ENCODE peak calls at places on chromosomes 13 and 19, in six cellular contexts. M, G, C, Q, F and J are unnamed samples.

GRCh38 chr13:111204438-111205177 is 89.5 kb downstream of the ARHGEF7 start:
- DNase-seq in M (peak; percentile 56), G (peak; percentile 45), C (peak; percentile 85), Q (peak; percentile 48), F (peak; percentile 76), J (no peak)

GRCh38 chr13:70580825-70581224 is 472.6 kb upstream of the KLHL1 start:
- DNase-seq in M (no peak), G (no peak), C (no peak), Q (no peak), F (no peak), J (no peak)

GRCh38 chr13:93265800-93266199 is 39.2 kb downstream of the GPC6 start:
- DNase-seq in M (no peak), G (no peak), C (no peak), Q (no peak), F (no peak), J (no peak)

GRCh38 chr19:37227996-37228395 is 10.0 kb downstream of the ZNF383 start:
- DNase-seq in M (no peak), G (no peak), C (no peak), Q (no peak), F (peak; percentile 11), J (no peak)

GRCh38 chr19:51359294-51359693 is 6.9 kb downstream of the ETFB start:
- DNase-seq in M (peak; percentile 90), G (no peak), C (peak; percentile 78), Q (no peak), F (peak; percentile 85), J (no peak)

GRCh38 chr13:49165798-49166752 is 54.1 kb upstream of the MLNR start:
- DNase-seq in M (no peak), G (no peak), C (no peak), Q (no peak), F (no peak), J (no peak)

GRCh38 chr19:15248648-15249559 is 16.7 kb upstream of the EPHX3 start:
- DNase-seq in M (peak; percentile 82), G (no peak), C (peak; percentile 69), Q (peak; percentile 89), F (peak; percentile 94), J (no peak)

GRCh38 chr19:42596391-42597071 is 1.8 kb upstream of the CEACAM8 start:
- DNase-seq in M (no peak), G (no peak), C (peak; percentile 41), Q (no peak), F (peak; percentile 16), J (no peak)

DNA sequence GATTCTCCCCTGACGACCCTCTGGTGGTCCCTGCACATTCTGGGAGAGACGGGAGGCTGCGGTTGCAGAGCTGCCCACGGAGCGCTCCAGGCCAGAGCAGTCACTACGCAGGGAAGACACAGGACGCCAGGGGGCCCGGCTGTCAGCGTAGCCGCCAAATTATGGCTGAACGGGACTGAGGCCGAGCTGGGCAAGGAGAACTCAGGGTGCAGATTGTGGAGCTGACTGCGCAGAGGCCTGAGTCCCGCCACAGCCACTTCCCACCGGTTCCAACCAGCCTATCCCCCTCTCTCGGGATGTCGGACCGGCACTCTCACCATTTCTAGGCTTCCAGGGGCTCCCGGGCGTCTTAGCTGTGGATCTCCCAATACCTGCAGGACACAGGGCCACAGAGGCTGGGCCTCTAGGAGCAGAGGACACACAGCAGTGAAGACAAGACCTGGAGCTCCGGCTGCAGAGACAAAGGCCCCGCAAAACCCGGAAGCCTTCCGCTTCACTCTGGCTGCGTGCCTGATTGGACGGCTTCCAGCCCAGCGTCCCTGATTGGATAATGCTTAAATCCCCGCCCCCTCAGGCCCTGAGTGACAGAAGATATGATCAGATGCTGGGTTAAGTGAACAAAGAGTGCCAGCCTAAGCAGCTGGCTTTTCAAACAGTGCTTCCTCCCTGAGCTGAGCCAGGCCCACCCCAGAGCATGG is at the start of gene ZNF737:
- DNase-seq in M (peak; percentile 90), G (peak; percentile 88), C (peak; percentile 97), Q (peak; percentile 97), F (peak; percentile 98), J (peak; percentile 97)
- TF ChIP-seq CTCF in M (no peak), G (peak; percentile 36), C (peak; percentile 27), Q (peak; percentile 60), F (peak; percentile 63), J (no peak)

DNA sequence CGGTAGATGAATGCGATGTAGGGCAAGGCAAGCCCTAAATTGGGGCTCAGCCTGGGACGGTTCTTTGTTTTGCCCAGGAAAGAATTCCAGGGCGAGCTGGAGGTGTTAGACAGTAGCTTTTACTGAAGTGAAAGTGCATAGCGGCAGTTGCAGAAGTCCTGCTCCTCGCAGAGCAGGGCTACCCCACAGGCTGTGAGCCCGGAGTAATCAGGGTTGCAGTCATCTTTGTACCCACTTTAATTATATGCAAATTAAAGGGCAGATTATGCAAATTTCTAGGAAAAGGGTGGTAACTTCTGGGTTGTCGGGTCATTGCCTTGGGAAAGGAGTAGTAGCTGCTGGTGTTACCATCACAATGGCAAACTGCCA is 30.5 kb downstream of the VAV1 start:
- DNase-seq in M (no peak), G (no peak), C (no peak), Q (no peak), F (no peak), J (no peak)
- TF ChIP-seq CTCF in M (no peak), G (no peak), C (no peak), Q (no peak), F (no peak), J (no peak)

DNA sequence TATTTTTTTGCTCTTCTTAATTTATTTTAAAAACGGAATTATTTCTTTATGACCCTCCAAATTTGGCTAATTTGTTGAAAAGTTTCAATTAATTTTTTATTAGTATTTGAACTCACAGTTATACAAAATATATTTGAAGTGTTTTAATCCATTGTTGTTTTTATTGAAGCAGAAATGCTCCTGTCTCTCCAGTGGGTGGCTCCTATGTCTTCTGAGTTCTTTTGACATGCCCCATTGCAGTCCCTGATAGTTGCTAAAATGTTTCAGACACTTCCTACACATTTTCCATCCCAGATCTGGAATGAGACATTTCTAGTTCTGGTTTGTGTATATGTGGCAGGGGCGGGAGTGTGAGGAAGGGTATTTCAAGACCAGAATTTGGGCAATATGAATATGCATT is 579.4 kb upstream of the PRR20A start:
- DNase-seq in M (no peak), G (no peak), C (no peak), Q (no peak), F (no peak), J (no peak)
- TF ChIP-seq CTCF in M (no peak), G (no peak), C (peak; percentile 25), Q (no peak), F (no peak), J (no peak)

GRCh38 chr19:18340990-18341868 is 831 bp downstream of the PGPEP1 start:
- DNase-seq in M (peak; percentile 22), G (no peak), C (peak; percentile 68), Q (peak; percentile 48), F (peak; percentile 50), J (peak; percentile 29)
- TF ChIP-seq CTCF in M (no peak), G (no peak), C (no peak), Q (peak; percentile 7), F (no peak), J (no peak)

GRCh38 chr19:50273821-50274220 is 55.4 kb downstream of the KCNC3 start:
- DNase-seq in M (no peak), G (no peak), C (no peak), Q (no peak), F (no peak), J (no peak)

GRCh38 chr19:50277966-50278580 is 51.1 kb downstream of the KCNC3 start:
- DNase-seq in M (no peak), G (no peak), C (no peak), Q (no peak), F (no peak), J (no peak)

GRCh38 chr19:50280074-50280473 is 49.1 kb downstream of the KCNC3 start:
- DNase-seq in M (no peak), G (no peak), C (no peak), Q (no peak), F (no peak), J (no peak)

GRCh38 chr19:50275577-50276368 is 53.4 kb downstream of the KCNC3 start:
- DNase-seq in M (no peak), G (no peak), C (no peak), Q (no peak), F (no peak), J (no peak)

GRCh38 chr19:50276370-50277063 is 52.7 kb downstream of the KCNC3 start:
- DNase-seq in M (no peak), G (no peak), C (no peak), Q (no peak), F (no peak), J (no peak)
- TF ChIP-seq CTCF in M (no peak), G (no peak), C (no peak), Q (no peak), F (no peak), J (no peak)

DNA sequence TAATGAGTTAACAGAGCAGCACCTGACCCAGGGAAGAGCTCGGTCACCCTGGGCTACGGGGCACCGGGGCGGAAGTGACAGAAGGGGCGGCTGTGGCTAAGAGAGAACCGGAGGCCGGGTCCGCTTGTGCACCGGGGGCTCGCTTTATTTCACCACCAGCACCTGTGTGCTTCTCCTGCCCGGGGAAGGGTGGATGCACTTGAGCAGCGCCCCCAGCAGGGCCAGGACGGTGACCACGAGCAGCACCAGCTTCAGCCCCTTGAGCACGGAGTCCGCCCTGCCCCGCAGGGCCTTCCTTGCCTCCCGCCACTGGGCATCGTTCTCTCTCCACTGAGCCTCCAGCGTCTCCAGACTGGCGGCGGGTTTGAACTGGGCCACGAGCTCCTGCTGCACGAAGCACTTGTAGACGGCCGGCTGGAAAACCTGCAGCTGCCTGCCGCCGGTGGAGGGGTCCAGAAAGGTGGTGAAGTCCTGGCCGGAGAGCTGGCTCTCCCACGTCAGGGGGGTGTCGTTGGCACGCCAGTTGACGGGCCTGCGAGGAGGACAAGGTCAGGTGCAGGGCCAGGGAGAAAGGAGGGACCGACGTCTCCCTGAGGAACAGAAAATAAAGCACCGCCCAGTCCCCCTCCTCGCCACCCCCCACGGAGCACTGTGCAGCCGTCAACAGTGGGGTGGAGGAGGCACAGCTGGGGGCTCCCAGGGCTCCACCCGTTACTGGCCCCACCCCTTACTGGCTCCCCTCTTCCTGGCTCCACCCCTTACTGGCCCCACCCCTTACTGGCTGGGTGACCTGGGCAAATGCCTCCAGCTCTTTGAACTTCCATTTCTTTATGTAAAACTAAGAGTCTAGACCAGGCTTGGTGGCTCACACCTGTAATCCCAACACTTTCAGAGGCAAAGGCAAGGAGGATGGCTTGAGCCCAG is 3.6 kb downstream of the FAM187B start:
- DNase-seq in M (no peak), G (no peak), C (no peak), Q (no peak), F (no peak), J (no peak)
- TF ChIP-seq CTCF in M (no peak), G (no peak), C (no peak), Q (no peak), F (no peak), J (no peak)

DNA sequence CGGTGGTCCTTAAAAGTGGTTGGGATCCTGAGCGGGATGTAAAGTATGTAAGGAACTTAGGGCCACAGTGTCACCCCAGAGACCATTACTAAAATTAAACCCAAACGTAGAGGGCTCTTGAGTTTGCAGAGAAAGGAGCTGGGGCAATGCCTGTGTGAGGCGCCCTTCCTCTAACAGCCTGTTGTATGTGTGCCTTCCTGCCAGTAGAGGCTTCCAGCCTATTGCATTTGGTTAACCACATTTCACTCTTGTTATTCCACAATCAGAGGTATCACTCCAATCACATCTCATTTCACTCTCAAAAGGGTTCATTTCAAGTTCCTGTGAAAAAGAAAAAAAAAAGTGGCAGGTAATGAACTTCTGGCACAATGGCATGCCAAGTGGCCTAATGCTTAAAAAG is 29.4 kb downstream of the DIAPH3 start:
- DNase-seq in M (no peak), G (no peak), C (no peak), Q (no peak), F (peak; percentile 28), J (no peak)
- TF ChIP-seq CTCF in M (no peak), G (no peak), C (peak; percentile 16), Q (no peak), F (peak; percentile 39), J (no peak)